ENCODE peak calls at places on chromosomes 13 and 19, in nine cellular contexts. R, L, A, U, M, O, G, T and P are unnamed samples.
A peak's percentile ranks its signal among the peaks of the same experiment; 100 is the strongest.

GRCh38 chr19:16628984-16629691 is 1.1 kb upstream of the MED26 start:
- DNase-seq in R (no peak), L (peak; percentile 48), A (peak; percentile 54), U (no peak), M (peak; percentile 32), O (peak; percentile 63), G (no peak), T (peak; percentile 55), P (no peak)

GRCh38 chr19:4730740-4731171 is 7.1 kb upstream of the DPP9 start:
- DNase-seq in R (peak; percentile 56), L (no peak), A (peak; percentile 26), U (peak; percentile 86), M (peak; percentile 20), O (no peak), G (no peak), T (peak; percentile 35), P (no peak)

GRCh38 chr13:95713651-95714050 is 36.7 kb downstream of the DNAJC3 start:
- DNase-seq in R (no peak), L (no peak), A (no peak), U (no peak), M (no peak), O (no peak), G (no peak), T (peak; percentile 48), P (no peak)

GRCh38 chr13:51435002-51435578 is 17.7 kb downstream of the INTS6 start:
- DNase-seq in R (no peak), L (no peak), A (peak; percentile 78), U (no peak), M (peak; percentile 44), O (no peak), G (no peak), T (peak; percentile 60), P (no peak)

GRCh38 chr19:4567584-4568071 is 8.1 kb upstream of the SEMA6B start:
- DNase-seq in R (peak; percentile 64), L (peak; percentile 62), A (peak; percentile 19), U (peak; percentile 88), M (peak; percentile 64), O (peak; percentile 34), G (no peak), T (peak; percentile 79), P (no peak)

GRCh38 chr13:24161010-24161775 is 673 bp downstream of the SPATA13 start:
- DNase-seq in R (peak; percentile 24), L (peak; percentile 78), A (no peak), U (peak; percentile 68), M (peak; percentile 87), O (no peak), G (no peak), T (no peak), P (no peak)

GRCh38 chr19:39341122-39341719 is 1.0 kb upstream of the SAMD4B start:
- DNase-seq in R (no peak), L (peak; percentile 29), A (peak; percentile 65), U (no peak), M (peak; percentile 68), O (no peak), G (no peak), T (no peak), P (no peak)

GRCh38 chr19:45599286-45599685 is 2.7 kb downstream of the GPR4 start:
- DNase-seq in R (no peak), L (no peak), A (no peak), U (no peak), M (peak; percentile 31), O (no peak), G (no peak), T (no peak), P (no peak)

GRCh38 chr19:38321646-38322323 is 2.1 kb downstream of the KCNK6 start:
- DNase-seq in R (no peak), L (no peak), A (no peak), U (no peak), M (no peak), O (no peak), G (no peak), T (peak; percentile 70), P (no peak)

GRCh38 chr13:87331178-87331577 is 340.0 kb upstream of the SLITRK5 start:
- DNase-seq in R (no peak), L (no peak), A (no peak), U (no peak), M (no peak), O (no peak), G (no peak), T (no peak), P (no peak)